ENCODE peak calls at places on chromosomes 5 and 9, in seven cellular contexts. One of them, this sample, is unnamed.

GRCh38 chr5:67795781-67796477 is 419.6 kb upstream of the PIK3R1 start:
- DNase-seq in PC-9: no peak
- DNase-seq in choroid plexus epithelial cell: peak
- DNase-seq in fibroblast of lung: peak
- DNase-seq in PC-3: no peak
- DNase-seq in ovary: no peak
- DNase-seq in lung: no peak
- DNase-seq in this sample: no peak

GRCh38 chr5:126403156-126403555 is 20.1 kb upstream of the GRAMD2B start:
- DNase-seq in PC-9: no peak
- DNase-seq in choroid plexus epithelial cell: no peak
- DNase-seq in fibroblast of lung: no peak
- DNase-seq in PC-3: no peak
- DNase-seq in ovary: no peak
- DNase-seq in lung: no peak
- DNase-seq in this sample: no peak

GRCh38 chr5:43171926-43172325 is 20.1 kb upstream of the NIM1K start:
- DNase-seq in PC-9: no peak
- DNase-seq in choroid plexus epithelial cell: no peak
- DNase-seq in fibroblast of lung: no peak
- DNase-seq in PC-3: no peak
- DNase-seq in ovary: no peak
- DNase-seq in lung: no peak
- DNase-seq in this sample: no peak

GRCh38 chr5:149030392-149030791 is 32.5 kb downstream of the SH3TC2 start:
- DNase-seq in PC-9: peak
- DNase-seq in choroid plexus epithelial cell: peak
- DNase-seq in fibroblast of lung: peak
- DNase-seq in PC-3: peak
- DNase-seq in ovary: no peak
- DNase-seq in lung: no peak
- DNase-seq in this sample: no peak

GRCh38 chr9:91725651-91726050 is 224.4 kb downstream of the ROR2 start:
- DNase-seq in PC-9: no peak
- DNase-seq in choroid plexus epithelial cell: no peak
- DNase-seq in fibroblast of lung: no peak
- DNase-seq in PC-3: no peak
- DNase-seq in ovary: no peak
- DNase-seq in lung: no peak
- DNase-seq in this sample: no peak

GRCh38 chr5:180816608-180817534 is 14.3 kb upstream of the MGAT1 start:
- DNase-seq in PC-9: no peak
- DNase-seq in choroid plexus epithelial cell: peak
- DNase-seq in fibroblast of lung: peak
- DNase-seq in PC-3: no peak
- DNase-seq in ovary: peak
- DNase-seq in lung: no peak
- DNase-seq in this sample: no peak

GRCh38 chr9:93081081-93081529 is 14.9 kb upstream of the CARD19 start:
- DNase-seq in PC-9: no peak
- DNase-seq in choroid plexus epithelial cell: peak
- DNase-seq in fibroblast of lung: peak
- DNase-seq in PC-3: no peak
- DNase-seq in ovary: peak
- DNase-seq in lung: no peak
- DNase-seq in this sample: no peak

GRCh38 chr5:173768267-173768806 is 119.8 kb upstream of the CPEB4 start:
- DNase-seq in PC-9: no peak
- DNase-seq in choroid plexus epithelial cell: no peak
- DNase-seq in fibroblast of lung: no peak
- DNase-seq in PC-3: no peak
- DNase-seq in ovary: no peak
- DNase-seq in lung: no peak
- DNase-seq in this sample: no peak

DNA sequence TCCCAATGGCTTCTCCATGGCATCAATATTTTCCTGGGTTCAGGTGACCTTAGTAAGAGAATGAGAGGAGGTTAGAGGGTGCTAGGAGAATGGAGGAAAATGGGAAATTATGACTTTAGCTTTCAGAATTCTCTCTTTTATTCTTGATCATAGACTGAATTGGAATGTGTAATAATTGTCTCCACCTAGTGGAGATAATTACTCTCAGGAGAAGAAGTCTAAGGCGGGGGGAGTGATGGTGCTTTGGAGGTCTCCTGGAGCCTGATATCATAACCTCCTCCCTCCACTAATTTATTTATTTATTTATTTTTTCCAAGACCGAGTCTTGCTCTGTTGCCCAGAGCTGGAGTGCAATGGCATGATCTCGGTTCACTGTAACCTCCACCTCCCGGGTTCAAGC is 221.3 kb downstream of the GRIA1 start:
- DNase-seq in PC-9: no peak
- DNase-seq in choroid plexus epithelial cell: peak
- DNase-seq in fibroblast of lung: peak
- DNase-seq in PC-3: no peak
- DNase-seq in ovary: no peak
- DNase-seq in lung: no peak
- DNase-seq in this sample: no peak
- TF ChIP-seq CTCF in PC-9: no peak
- TF ChIP-seq CTCF in choroid plexus epithelial cell: peak
- TF ChIP-seq CTCF in fibroblast of lung: no peak
- TF ChIP-seq CTCF in PC-3: peak
- TF ChIP-seq CTCF in ovary: no peak
- TF ChIP-seq CTCF in lung: no peak
- TF ChIP-seq CTCF in this sample: no peak

GRCh38 chr5:111755264-111755941 is 1.6 kb downstream of the NREP start:
- DNase-seq in PC-9: no peak
- DNase-seq in choroid plexus epithelial cell: no peak
- DNase-seq in fibroblast of lung: no peak
- DNase-seq in PC-3: no peak
- DNase-seq in ovary: no peak
- DNase-seq in lung: no peak
- DNase-seq in this sample: no peak
- H3K4me3 ChIP-seq in PC-9: no peak
- H3K4me3 ChIP-seq in choroid plexus epithelial cell: peak
- H3K4me3 ChIP-seq in fibroblast of lung: peak
- H3K4me3 ChIP-seq in PC-3: peak
- H3K4me3 ChIP-seq in ovary: no peak
- H3K4me3 ChIP-seq in lung: no peak
- H3K4me3 ChIP-seq in this sample: peak

DNA sequence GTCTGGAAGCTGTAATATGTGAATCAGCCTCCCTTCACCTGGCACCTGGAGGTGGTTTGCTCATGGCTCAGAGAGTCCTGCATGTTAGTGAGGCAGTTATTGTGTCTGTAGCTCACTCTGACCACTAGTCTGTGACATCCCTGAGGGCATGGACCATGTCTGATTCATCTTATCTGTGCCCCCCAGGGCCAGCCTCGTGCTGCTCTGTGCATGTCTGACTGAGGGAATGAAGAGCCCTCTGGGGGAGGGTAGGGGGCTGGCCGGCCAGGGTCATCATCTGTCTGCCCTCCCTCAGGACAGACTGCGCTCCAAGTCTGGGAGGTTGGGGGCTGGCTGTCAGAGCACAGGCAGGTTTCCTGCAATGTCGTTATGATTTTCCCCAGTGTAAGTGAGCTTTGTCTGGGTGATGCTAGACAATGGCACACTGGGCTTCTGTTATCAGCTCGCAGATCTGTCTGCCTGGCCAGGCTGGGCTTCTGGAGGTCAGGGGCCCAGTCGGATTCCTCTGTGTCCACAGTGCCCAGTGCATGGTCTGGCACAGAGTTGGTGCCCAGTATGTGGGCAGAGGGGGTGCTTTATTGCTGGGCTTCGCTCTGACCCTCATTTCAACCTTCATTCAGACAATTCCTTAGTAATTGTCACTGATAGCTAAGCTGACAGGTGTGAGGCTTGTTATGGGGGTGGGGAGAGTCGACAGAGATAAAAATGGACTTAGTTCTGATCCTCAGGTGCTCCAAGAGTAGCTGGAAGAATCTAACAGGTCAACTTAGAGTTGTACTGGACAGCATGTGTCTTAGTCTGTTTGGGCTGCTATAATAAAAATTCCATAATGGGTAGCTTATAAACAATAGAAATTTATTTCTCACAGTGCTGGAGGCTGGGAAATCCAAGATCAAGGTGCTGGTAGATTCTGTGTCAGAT is 85.7 kb upstream of the SHB start:
- DNase-seq in PC-9: no peak
- DNase-seq in choroid plexus epithelial cell: no peak
- DNase-seq in fibroblast of lung: no peak
- DNase-seq in PC-3: peak
- DNase-seq in ovary: no peak
- DNase-seq in lung: no peak
- DNase-seq in this sample: no peak
- TF ChIP-seq CTCF in PC-9: no peak
- TF ChIP-seq CTCF in choroid plexus epithelial cell: no peak
- TF ChIP-seq CTCF in fibroblast of lung: no peak
- TF ChIP-seq CTCF in PC-3: no peak
- TF ChIP-seq CTCF in ovary: no peak
- TF ChIP-seq CTCF in lung: no peak
- TF ChIP-seq CTCF in this sample: no peak

DNA sequence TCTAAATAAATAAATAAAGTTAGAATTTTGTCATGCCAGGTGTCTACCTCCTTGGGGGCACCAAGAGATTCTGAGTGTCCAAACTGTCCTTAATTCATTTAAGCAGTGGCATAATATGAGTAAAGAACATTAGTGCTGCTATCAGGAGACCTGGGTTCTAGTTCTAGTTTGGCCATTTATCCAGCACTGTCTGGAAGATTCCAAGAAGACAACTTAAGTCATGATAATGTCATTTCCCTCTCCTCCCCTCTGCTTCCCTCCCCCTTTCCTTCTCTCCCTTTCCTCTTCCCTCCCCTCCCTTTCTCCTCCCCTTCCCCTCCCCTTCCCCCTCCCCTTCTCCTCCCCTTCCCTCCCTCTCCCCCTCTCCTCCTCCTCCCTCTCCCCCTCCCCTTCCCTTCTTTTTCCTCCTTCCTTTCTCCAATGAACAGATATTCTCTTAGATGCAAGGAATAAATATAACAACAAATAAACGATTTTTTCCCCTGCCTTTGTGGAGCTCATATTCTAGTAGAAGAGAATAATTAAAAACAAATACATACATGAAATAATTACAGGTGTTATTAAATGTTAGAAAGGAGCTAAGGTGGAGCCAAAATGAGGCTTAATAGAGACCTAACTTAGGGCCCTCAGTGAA is 90.8 kb downstream of the NMUR2 start:
- DNase-seq in PC-9: no peak
- DNase-seq in choroid plexus epithelial cell: no peak
- DNase-seq in fibroblast of lung: no peak
- DNase-seq in PC-3: no peak
- DNase-seq in ovary: no peak
- DNase-seq in lung: no peak
- DNase-seq in this sample: no peak
- H3K4me3 ChIP-seq in PC-9: no peak
- H3K4me3 ChIP-seq in choroid plexus epithelial cell: no peak
- H3K4me3 ChIP-seq in fibroblast of lung: no peak
- H3K4me3 ChIP-seq in PC-3: no peak
- H3K4me3 ChIP-seq in ovary: no peak
- H3K4me3 ChIP-seq in lung: no peak
- H3K4me3 ChIP-seq in this sample: no peak